ENCODE peak calls at places on chromosomes 16 and 17, in seven cellular contexts. One of them, this sample, is unnamed.

GRCh38 chr16:80317132-80318098 is 223.4 kb upstream of the DYNLRB2 start:
- DNase-seq in ascending aorta: no peak
- DNase-seq in HCT116: no peak
- DNase-seq in lower leg skin: no peak
- DNase-seq in astrocyte: no peak
- DNase-seq in mesenchymal stem cell: peak
- DNase-seq in CD8-positive, alpha-beta T cell: no peak
- DNase-seq in this sample: peak

GRCh38 chr16:87791295-87792204 is 25.8 kb upstream of the KLHDC4 start:
- DNase-seq in ascending aorta: no peak
- DNase-seq in HCT116: no peak
- DNase-seq in lower leg skin: no peak
- DNase-seq in astrocyte: no peak
- DNase-seq in mesenchymal stem cell: no peak
- DNase-seq in CD8-positive, alpha-beta T cell: no peak
- DNase-seq in this sample: no peak

GRCh38 chr16:86732621-86733297 is 154.4 kb downstream of the FOXL1 start:
- DNase-seq in ascending aorta: no peak
- DNase-seq in HCT116: no peak
- DNase-seq in lower leg skin: no peak
- DNase-seq in astrocyte: peak
- DNase-seq in mesenchymal stem cell: peak
- DNase-seq in CD8-positive, alpha-beta T cell: no peak
- DNase-seq in this sample: no peak

GRCh38 chr16:68883685-68884084 is 40.4 kb downstream of the TANGO6 start:
- DNase-seq in ascending aorta: no peak
- DNase-seq in HCT116: no peak
- DNase-seq in lower leg skin: no peak
- DNase-seq in astrocyte: no peak
- DNase-seq in mesenchymal stem cell: no peak
- DNase-seq in CD8-positive, alpha-beta T cell: no peak
- DNase-seq in this sample: no peak

GRCh38 chr17:52025231-52025630 is 133.3 kb downstream of the CA10 start:
- DNase-seq in ascending aorta: no peak
- DNase-seq in HCT116: no peak
- DNase-seq in lower leg skin: no peak
- DNase-seq in astrocyte: peak
- DNase-seq in mesenchymal stem cell: peak
- DNase-seq in CD8-positive, alpha-beta T cell: no peak
- DNase-seq in this sample: no peak

GRCh38 chr16:53827741-53828140 is 123.8 kb downstream of the FTO start:
- DNase-seq in ascending aorta: no peak
- DNase-seq in HCT116: no peak
- DNase-seq in lower leg skin: no peak
- DNase-seq in astrocyte: no peak
- DNase-seq in mesenchymal stem cell: no peak
- DNase-seq in CD8-positive, alpha-beta T cell: no peak
- DNase-seq in this sample: no peak

GRCh38 chr17:37065486-37066321 is 117.0 kb downstream of the AATF start:
- DNase-seq in ascending aorta: no peak
- DNase-seq in HCT116: no peak
- DNase-seq in lower leg skin: peak
- DNase-seq in astrocyte: no peak
- DNase-seq in mesenchymal stem cell: no peak
- DNase-seq in CD8-positive, alpha-beta T cell: no peak
- DNase-seq in this sample: no peak

GRCh38 chr16:66300037-66300436 is 66.5 kb upstream of the CDH5 start:
- DNase-seq in ascending aorta: no peak
- DNase-seq in HCT116: no peak
- DNase-seq in lower leg skin: peak
- DNase-seq in astrocyte: no peak
- DNase-seq in mesenchymal stem cell: no peak
- DNase-seq in CD8-positive, alpha-beta T cell: no peak
- DNase-seq in this sample: no peak

GRCh38 chr17:39799395-39799794 is 61.7 kb downstream of the GRB7 start:
- DNase-seq in ascending aorta: no peak
- DNase-seq in HCT116: no peak
- DNase-seq in lower leg skin: no peak
- DNase-seq in astrocyte: no peak
- DNase-seq in mesenchymal stem cell: no peak
- DNase-seq in CD8-positive, alpha-beta T cell: no peak
- DNase-seq in this sample: no peak

GRCh38 chr17:8466466-8466865 is 30.8 kb downstream of the NDEL1 start:
- DNase-seq in ascending aorta: no peak
- DNase-seq in HCT116: no peak
- DNase-seq in lower leg skin: peak
- DNase-seq in astrocyte: peak
- DNase-seq in mesenchymal stem cell: no peak
- DNase-seq in CD8-positive, alpha-beta T cell: no peak
- DNase-seq in this sample: no peak

GRCh38 chr16:57601801-57602478 is 26.5 kb upstream of the ADGRG1 start:
- DNase-seq in ascending aorta: no peak
- DNase-seq in HCT116: no peak
- DNase-seq in lower leg skin: peak
- DNase-seq in astrocyte: peak
- DNase-seq in mesenchymal stem cell: no peak
- DNase-seq in CD8-positive, alpha-beta T cell: no peak
- DNase-seq in this sample: no peak

GRCh38 chr17:42553161-42553818 is 567 bp downstream of the HSD17B1 start:
- DNase-seq in ascending aorta: no peak
- DNase-seq in HCT116: no peak
- DNase-seq in lower leg skin: no peak
- DNase-seq in astrocyte: peak
- DNase-seq in mesenchymal stem cell: peak
- DNase-seq in CD8-positive, alpha-beta T cell: no peak
- DNase-seq in this sample: no peak

GRCh38 chr17:57294629-57295501 is 38.5 kb downstream of the MSI2 start:
- DNase-seq in ascending aorta: no peak
- DNase-seq in HCT116: peak
- DNase-seq in lower leg skin: no peak
- DNase-seq in astrocyte: peak
- DNase-seq in mesenchymal stem cell: peak
- DNase-seq in CD8-positive, alpha-beta T cell: no peak
- DNase-seq in this sample: no peak

GRCh38 chr16:24978370-24978914 is 36.7 kb downstream of the ARHGAP17 start:
- DNase-seq in ascending aorta: no peak
- DNase-seq in HCT116: no peak
- DNase-seq in lower leg skin: peak
- DNase-seq in astrocyte: no peak
- DNase-seq in mesenchymal stem cell: peak
- DNase-seq in CD8-positive, alpha-beta T cell: no peak
- DNase-seq in this sample: no peak

GRCh38 chr16:24975428-24975889 is 39.7 kb downstream of the ARHGAP17 start:
- DNase-seq in ascending aorta: no peak
- DNase-seq in HCT116: no peak
- DNase-seq in lower leg skin: no peak
- DNase-seq in astrocyte: no peak
- DNase-seq in mesenchymal stem cell: peak
- DNase-seq in CD8-positive, alpha-beta T cell: no peak
- DNase-seq in this sample: peak

GRCh38 chr16:24976061-24976779 is 38.9 kb downstream of the ARHGAP17 start:
- DNase-seq in ascending aorta: no peak
- DNase-seq in HCT116: no peak
- DNase-seq in lower leg skin: no peak
- DNase-seq in astrocyte: no peak
- DNase-seq in mesenchymal stem cell: no peak
- DNase-seq in CD8-positive, alpha-beta T cell: no peak
- DNase-seq in this sample: no peak

GRCh38 chr16:24977673-24978065 is 37.5 kb downstream of the ARHGAP17 start:
- DNase-seq in ascending aorta: no peak
- DNase-seq in HCT116: no peak
- DNase-seq in lower leg skin: no peak
- DNase-seq in astrocyte: peak
- DNase-seq in mesenchymal stem cell: peak
- DNase-seq in CD8-positive, alpha-beta T cell: no peak
- DNase-seq in this sample: no peak

GRCh38 chr16:24976971-24977672 is 38.0 kb downstream of the ARHGAP17 start:
- DNase-seq in ascending aorta: no peak
- DNase-seq in HCT116: no peak
- DNase-seq in lower leg skin: no peak
- DNase-seq in astrocyte: no peak
- DNase-seq in mesenchymal stem cell: no peak
- DNase-seq in CD8-positive, alpha-beta T cell: no peak
- DNase-seq in this sample: no peak
- H3K4me3 ChIP-seq in ascending aorta: no peak
- H3K4me3 ChIP-seq in HCT116: no peak
- H3K4me3 ChIP-seq in lower leg skin: no peak
- H3K4me3 ChIP-seq in astrocyte: no peak
- H3K4me3 ChIP-seq in mesenchymal stem cell: peak
- H3K4me3 ChIP-seq in CD8-positive, alpha-beta T cell: no peak
- H3K4me3 ChIP-seq in this sample: no peak

GRCh38 chr16:14628806-14629611 is 1.1 kb downstream of the PARN start:
- DNase-seq in ascending aorta: no peak
- DNase-seq in HCT116: no peak
- DNase-seq in lower leg skin: no peak
- DNase-seq in astrocyte: no peak
- DNase-seq in mesenchymal stem cell: no peak
- DNase-seq in CD8-positive, alpha-beta T cell: no peak
- DNase-seq in this sample: no peak
- H3K4me3 ChIP-seq in ascending aorta: peak
- H3K4me3 ChIP-seq in HCT116: peak
- H3K4me3 ChIP-seq in lower leg skin: peak
- H3K4me3 ChIP-seq in astrocyte: peak
- H3K4me3 ChIP-seq in mesenchymal stem cell: peak
- H3K4me3 ChIP-seq in CD8-positive, alpha-beta T cell: peak
- H3K4me3 ChIP-seq in this sample: peak

DNA sequence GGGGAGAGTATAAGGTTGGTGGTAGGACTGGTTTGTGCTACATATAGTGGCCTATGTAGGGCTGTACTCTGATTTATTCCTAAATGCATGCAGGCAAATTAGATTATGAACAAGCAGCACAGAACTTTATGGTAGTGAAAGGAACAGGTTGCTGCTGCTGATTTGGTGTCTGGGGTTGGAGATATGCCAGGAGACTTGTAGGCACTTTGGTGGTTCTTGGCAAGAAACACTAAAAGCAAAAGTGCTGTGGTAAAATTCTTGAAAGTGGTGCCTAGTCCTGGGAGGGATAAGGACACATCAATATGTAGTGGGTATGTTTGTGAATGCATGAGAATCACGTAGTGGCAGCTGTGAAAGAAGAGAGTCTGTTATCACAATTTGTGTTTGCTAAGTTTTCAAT is 2126.0 kb downstream of the TP53TG3F start:
- DNase-seq in ascending aorta: no peak
- DNase-seq in HCT116: no peak
- DNase-seq in lower leg skin: no peak
- DNase-seq in astrocyte: no peak
- DNase-seq in mesenchymal stem cell: no peak
- DNase-seq in CD8-positive, alpha-beta T cell: no peak
- DNase-seq in this sample: no peak
- H3K4me3 ChIP-seq in ascending aorta: no peak
- H3K4me3 ChIP-seq in HCT116: no peak
- H3K4me3 ChIP-seq in lower leg skin: no peak
- H3K4me3 ChIP-seq in astrocyte: no peak
- H3K4me3 ChIP-seq in mesenchymal stem cell: no peak
- H3K4me3 ChIP-seq in CD8-positive, alpha-beta T cell: no peak
- H3K4me3 ChIP-seq in this sample: no peak

GRCh38 chr17:35812456-35812855 is 3.2 kb downstream of the TAF15 start:
- DNase-seq in ascending aorta: no peak
- DNase-seq in HCT116: no peak
- DNase-seq in lower leg skin: no peak
- DNase-seq in astrocyte: no peak
- DNase-seq in mesenchymal stem cell: no peak
- DNase-seq in CD8-positive, alpha-beta T cell: no peak
- DNase-seq in this sample: no peak

GRCh38 chr17:35809855-35810461 is 674 bp downstream of the TAF15 start:
- DNase-seq in ascending aorta: no peak
- DNase-seq in HCT116: no peak
- DNase-seq in lower leg skin: no peak
- DNase-seq in astrocyte: peak
- DNase-seq in mesenchymal stem cell: no peak
- DNase-seq in CD8-positive, alpha-beta T cell: no peak
- DNase-seq in this sample: peak

GRCh38 chr17:35808240-35808961 is 883 bp upstream of the TAF15 start:
- DNase-seq in ascending aorta: no peak
- DNase-seq in HCT116: no peak
- DNase-seq in lower leg skin: no peak
- DNase-seq in astrocyte: no peak
- DNase-seq in mesenchymal stem cell: no peak
- DNase-seq in CD8-positive, alpha-beta T cell: no peak
- DNase-seq in this sample: no peak

GRCh38 chr17:35808962-35809854 is at the start of gene TAF15:
- DNase-seq in ascending aorta: peak
- DNase-seq in HCT116: peak
- DNase-seq in lower leg skin: peak
- DNase-seq in astrocyte: peak
- DNase-seq in mesenchymal stem cell: peak
- DNase-seq in CD8-positive, alpha-beta T cell: peak
- DNase-seq in this sample: peak

DNA sequence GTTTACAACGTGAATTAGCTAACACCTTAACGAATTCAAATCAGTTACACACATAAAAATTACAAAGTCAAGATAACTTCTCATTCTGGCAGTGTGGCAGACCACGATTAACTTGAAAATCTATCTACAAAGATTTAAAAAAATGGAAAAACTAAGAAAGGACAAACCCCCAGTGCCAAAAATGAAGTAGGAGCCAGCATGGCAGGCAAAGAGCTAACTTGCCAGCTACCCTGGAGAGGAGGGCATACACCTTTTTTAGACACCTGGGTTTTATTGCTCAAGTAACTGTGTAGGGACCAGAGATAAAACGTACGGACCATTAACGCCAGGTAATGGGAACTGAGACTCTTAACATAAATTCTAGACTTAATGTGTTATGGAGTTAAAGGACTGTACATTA is 2.5 kb downstream of the TAF15 start:
- DNase-seq in ascending aorta: no peak
- DNase-seq in HCT116: no peak
- DNase-seq in lower leg skin: no peak
- DNase-seq in astrocyte: no peak
- DNase-seq in mesenchymal stem cell: no peak
- DNase-seq in CD8-positive, alpha-beta T cell: no peak
- DNase-seq in this sample: no peak
- H3K4me3 ChIP-seq in ascending aorta: no peak
- H3K4me3 ChIP-seq in HCT116: no peak
- H3K4me3 ChIP-seq in lower leg skin: no peak
- H3K4me3 ChIP-seq in astrocyte: no peak
- H3K4me3 ChIP-seq in mesenchymal stem cell: peak
- H3K4me3 ChIP-seq in CD8-positive, alpha-beta T cell: no peak
- H3K4me3 ChIP-seq in this sample: no peak

GRCh38 chr17:7438050-7438614 is 1.2 kb upstream of the FGF11 start:
- DNase-seq in ascending aorta: no peak
- DNase-seq in HCT116: no peak
- DNase-seq in lower leg skin: no peak
- DNase-seq in astrocyte: no peak
- DNase-seq in mesenchymal stem cell: peak
- DNase-seq in CD8-positive, alpha-beta T cell: no peak
- DNase-seq in this sample: peak
- H3K4me3 ChIP-seq in ascending aorta: peak
- H3K4me3 ChIP-seq in HCT116: no peak
- H3K4me3 ChIP-seq in lower leg skin: peak
- H3K4me3 ChIP-seq in astrocyte: peak
- H3K4me3 ChIP-seq in mesenchymal stem cell: peak
- H3K4me3 ChIP-seq in CD8-positive, alpha-beta T cell: peak
- H3K4me3 ChIP-seq in this sample: peak

DNA sequence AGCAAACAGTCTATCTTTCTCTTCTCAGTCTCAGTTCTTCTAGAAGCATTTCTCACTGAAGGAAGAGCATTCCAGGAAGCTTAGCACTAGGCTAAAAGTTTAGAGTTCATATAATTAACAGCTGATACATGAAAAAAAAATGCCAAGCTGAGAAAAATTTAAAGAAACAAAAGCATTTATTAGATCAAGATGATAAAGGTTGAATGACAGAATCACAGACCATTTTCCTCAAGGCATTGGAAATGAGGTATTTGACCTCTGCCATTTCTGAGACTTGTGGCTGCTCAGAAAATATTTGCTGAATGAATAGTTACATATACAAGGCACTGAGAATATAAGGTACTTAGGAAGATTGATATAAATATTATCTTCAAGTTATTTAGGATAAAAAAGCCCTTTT is 901.6 kb upstream of the GOT2 start:
- DNase-seq in ascending aorta: no peak
- DNase-seq in HCT116: no peak
- DNase-seq in lower leg skin: no peak
- DNase-seq in astrocyte: peak
- DNase-seq in mesenchymal stem cell: peak
- DNase-seq in CD8-positive, alpha-beta T cell: no peak
- DNase-seq in this sample: no peak
- H3K4me3 ChIP-seq in ascending aorta: no peak
- H3K4me3 ChIP-seq in HCT116: no peak
- H3K4me3 ChIP-seq in lower leg skin: no peak
- H3K4me3 ChIP-seq in astrocyte: no peak
- H3K4me3 ChIP-seq in mesenchymal stem cell: peak
- H3K4me3 ChIP-seq in CD8-positive, alpha-beta T cell: no peak
- H3K4me3 ChIP-seq in this sample: no peak

This sample was measured in hepatocyte.